ENCODE peak calls at places on chromosomes 16 and 17, in seven cellular contexts. D is NCI-H187 treated with DMSO at 0.1 percent for 48 hours; K is activated CD8-positive, alpha-beta memory T cell treated with anti-CD3 and anti-CD28 coated beads for 4 hours; B is SJCRH30; Z is GM19239; V is fibroblast of the conjunctiva; F is fibroblast of pulmonary artery. X is an unnamed sample.

GRCh38 chr17:77394540-77395295 is 253.9 kb downstream of the SEC14L1 start:
- DNase-seq in Z (no peak), F (peak; percentile 54), B (peak; percentile 98), V (no peak), K (no peak), D (no peak), X (no peak)

GRCh38 chr16:85187002-85187401 is 74.7 kb upstream of the CIBAR2 start:
- DNase-seq in V (no peak), D (no peak), Z (no peak), B (no peak), K (no peak), F (peak; percentile 40), X (no peak)

GRCh38 chr16:66416136-66416535 is 11.0 kb upstream of the BEAN1 start:
- DNase-seq in D (no peak), V (no peak), Z (no peak), K (no peak), F (no peak), B (peak; percentile 5), X (no peak)

GRCh38 chr16:12546918-12547607 is 256.6 kb downstream of the CPPED1 start:
- DNase-seq in D (no peak), Z (peak; percentile 47), V (no peak), F (no peak), K (no peak), B (no peak), X (no peak)

GRCh38 chr16:66849021-66849420 is 4.8 kb downstream of the CA7 start:
- DNase-seq in K (no peak), D (no peak), F (no peak), Z (no peak), V (no peak), B (no peak), X (no peak)

GRCh38 chr16:50547944-50548658 is at the start of gene NKD1:
- DNase-seq in D (no peak), K (peak; percentile 41), Z (peak; percentile 97), F (peak; percentile 24), B (no peak), V (no peak), X (peak; percentile 97)

GRCh38 chr17:77572065-77572601 is 386.4 kb upstream of the TNRC6C start:
- DNase-seq in Z (no peak), B (no peak), V (no peak), K (no peak), F (no peak), D (no peak), X (no peak)

GRCh38 chr16:74448990-74449389 is 27.7 kb upstream of the CLEC18B start:
- DNase-seq in Z (no peak), F (peak; percentile 97), B (no peak), D (no peak), K (no peak), V (peak; percentile 86), X (no peak)

GRCh38 chr17:56112086-56112485 is 41.2 kb upstream of the ANKFN1 start:
- DNase-seq in V (peak; percentile 52), B (no peak), F (peak; percentile 1), K (no peak), Z (no peak), D (no peak), X (no peak)

GRCh38 chr16:23114131-23114904 is 34.9 kb downstream of the USP31 start:
- DNase-seq in V (no peak), Z (no peak), F (no peak), D (no peak), K (no peak), B (no peak), X (no peak)

GRCh38 chr16:2177561-2177960 is 18.8 kb downstream of the CASKIN1 start:
- DNase-seq in D (no peak), Z (no peak), B (no peak), K (no peak), V (no peak), F (no peak), X (no peak)

X was measured in SK-N-SH.